ENCODE peak calls at places on chromosomes 16 and 17, in six cellular contexts. W, K, R, S, X and C are unnamed samples.

GRCh38 chr17:56918916-56919315 is 5.1 kb upstream of the TRIM25 start:
- DNase-seq in W (no peak), K (no peak), R (no peak), S (no peak), X (no peak), C (no peak)

GRCh38 chr17:38912221-38912813 is 13.1 kb upstream of the LASP1NB start:
- DNase-seq in W (no peak), K (peak), R (no peak), S (no peak), X (no peak), C (no peak)

GRCh38 chr17:42407289-42407836 is 15.7 kb downstream of the CAVIN1 start:
- DNase-seq in W (peak), K (peak), R (no peak), S (no peak), X (peak), C (peak)

GRCh38 chr16:85162478-85163277 is 50.4 kb upstream of the CIBAR2 start:
- DNase-seq in W (no peak), K (peak), R (no peak), S (no peak), X (no peak), C (no peak)

GRCh38 chr17:40323731-40324650 is 15.0 kb downstream of the RARA start:
- DNase-seq in W (no peak), K (no peak), R (no peak), S (no peak), X (no peak), C (no peak)

GRCh38 chr17:16342979-16343378 is 10.3 kb downstream of the CENPV start:
- DNase-seq in W (no peak), K (no peak), R (no peak), S (no peak), X (no peak), C (no peak)

GRCh38 chr16:47713225-47713595 is 252.1 kb downstream of the PHKB start:
- DNase-seq in W (peak), K (peak), R (no peak), S (no peak), X (no peak), C (no peak)

GRCh38 chr17:42284020-42284369 is 4.3 kb upstream of the STAT5A start:
- DNase-seq in W (no peak), K (peak), R (no peak), S (no peak), X (no peak), C (no peak)

GRCh38 chr17:57956311-57957119 is 1.3 kb upstream of the CUEDC1 start:
- DNase-seq in W (no peak), K (peak), R (peak), S (no peak), X (no peak), C (peak)

GRCh38 chr17:2395258-2396170 is 5.3 kb downstream of the MNT start:
- DNase-seq in W (peak), K (no peak), R (no peak), S (no peak), X (peak), C (no peak)

GRCh38 chr16:87822571-87822970 is 46.7 kb downstream of the SLC7A5 start:
- DNase-seq in W (no peak), K (no peak), R (no peak), S (no peak), X (no peak), C (peak)

GRCh38 chr16:67538666-67539101 is 10.1 kb downstream of the RIPOR1 start:
- DNase-seq in W (no peak), K (peak), R (no peak), S (no peak), X (no peak), C (peak)

GRCh38 chr17:9645858-9646555 is 690 bp downstream of the USP43 start:
- DNase-seq in W (peak), K (peak), R (no peak), S (no peak), X (peak), C (peak)

GRCh38 chr17:44467108-44467507 is 36.1 kb downstream of the GPATCH8 start:
- DNase-seq in W (no peak), K (no peak), R (no peak), S (no peak), X (no peak), C (no peak)
- TF ChIP-seq REST in W (no peak), K (no peak), R (no peak), S (no peak), X (no peak), C (no peak)

GRCh38 chr17:921161-921560 is 58.4 kb downstream of the NXN start:
- DNase-seq in W (no peak), K (no peak), R (no peak), S (no peak), X (no peak), C (no peak)
- TF ChIP-seq REST in W (no peak), K (no peak), R (no peak), S (no peak), X (no peak), C (no peak)

GRCh38 chr17:33892677-33893076 is 362.4 kb upstream of the CCL2 start:
- DNase-seq in W (no peak), K (peak), R (no peak), S (no peak), X (no peak), C (no peak)
- TF ChIP-seq REST in W (no peak), K (no peak), R (no peak), S (no peak), X (no peak), C (no peak)

GRCh38 chr17:79848370-79848766 is 9.1 kb upstream of the CBX4 start:
- DNase-seq in W (no peak), K (no peak), R (no peak), S (no peak), X (no peak), C (no peak)
- TF ChIP-seq REST in W (no peak), K (no peak), R (no peak), S (no peak), X (no peak), C (no peak)

GRCh38 chr17:204427-205175 is 23.2 kb upstream of the DOC2B start:
- DNase-seq in W (no peak), K (no peak), R (no peak), S (no peak), X (no peak), C (no peak)
- TF ChIP-seq REST in W (no peak), K (no peak), R (no peak), S (no peak), X (no peak), C (no peak)

DNA sequence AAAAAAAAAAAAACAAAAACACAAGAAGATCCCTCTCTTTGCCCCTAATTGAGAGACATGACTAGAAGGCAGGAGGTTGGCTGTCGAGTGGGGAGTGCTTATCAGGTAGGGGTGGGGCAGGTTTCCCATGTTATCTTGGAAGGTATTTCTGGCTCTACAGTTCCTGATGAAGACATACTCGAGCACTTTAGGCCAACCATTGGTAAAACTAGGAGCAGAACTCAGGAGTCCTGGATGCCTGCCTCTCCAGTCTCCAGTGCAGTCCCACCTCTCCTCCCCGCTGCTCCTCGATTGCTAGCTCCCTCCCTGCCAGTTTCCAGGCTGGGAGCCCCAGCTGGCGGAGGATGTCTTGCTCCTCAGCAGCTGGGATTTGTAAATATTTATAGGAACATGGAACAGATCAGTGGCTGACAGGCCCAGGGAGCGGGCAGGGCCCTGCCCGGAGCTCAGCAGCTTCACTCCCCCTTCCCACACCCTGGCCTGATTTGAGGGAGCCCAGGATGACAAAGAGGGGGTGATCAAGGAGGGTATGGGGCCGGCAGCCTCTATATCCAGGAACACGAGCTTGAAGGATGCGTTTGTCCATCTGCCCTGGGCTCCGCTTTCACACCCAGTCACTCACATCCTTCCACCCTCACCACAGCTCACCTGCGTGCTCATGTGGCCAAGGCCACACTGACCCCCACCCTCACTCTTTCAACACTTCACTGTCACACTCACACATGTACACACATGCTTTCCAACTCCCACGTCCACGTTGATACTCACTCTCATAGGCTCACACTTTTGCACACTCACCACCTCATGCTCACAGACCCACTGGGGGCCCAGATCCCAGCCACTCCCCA is 11.5 kb upstream of the C1QL1 start:
- DNase-seq in W (no peak), K (no peak), R (no peak), S (no peak), X (no peak), C (no peak)
- TF ChIP-seq REST in W (no peak), K (no peak), R (no peak), S (no peak), X (no peak), C (no peak)

DNA sequence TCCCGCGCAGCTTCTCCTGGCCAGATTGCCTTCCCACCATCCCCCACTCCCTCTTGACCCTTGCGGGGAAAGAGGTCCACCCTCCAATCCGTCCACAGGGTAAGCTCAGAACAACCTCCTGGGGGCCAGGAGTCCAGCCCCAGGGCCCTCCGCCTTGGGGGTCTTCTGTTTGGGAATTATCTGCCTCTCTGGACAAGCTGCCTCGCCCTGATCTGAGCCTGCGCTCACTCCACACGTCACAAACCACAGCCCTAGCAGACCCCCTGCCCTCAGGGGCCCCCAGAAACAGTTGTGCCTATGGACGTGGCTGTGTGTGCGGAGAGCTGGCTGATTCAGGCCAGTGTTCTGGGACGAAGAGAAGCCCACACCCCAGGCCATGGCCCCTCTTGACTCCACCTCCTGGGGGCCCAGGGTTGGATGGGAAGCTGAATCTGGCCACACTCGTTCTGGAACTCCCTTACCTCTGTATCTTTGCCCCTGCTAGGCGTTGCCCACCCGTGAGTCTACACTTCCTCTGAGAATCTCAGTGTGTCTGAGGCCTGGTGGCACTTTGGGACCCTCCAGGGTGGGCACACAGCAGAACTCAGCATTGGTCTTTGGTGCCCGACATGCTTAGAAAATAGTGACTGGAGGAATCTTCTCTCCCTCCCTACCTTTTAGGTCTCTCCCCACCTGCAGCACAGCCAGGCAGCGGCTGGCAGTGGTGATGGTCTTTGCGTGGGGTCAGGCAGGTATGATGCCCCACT is 119.9 kb upstream of the SMURF2 start:
- DNase-seq in W (no peak), K (no peak), R (no peak), S (no peak), X (no peak), C (peak)
- TF ChIP-seq REST in W (no peak), K (no peak), R (no peak), S (no peak), X (no peak), C (no peak)